ENCODE peak calls at places on chromosomes 4 and X, in four cellular contexts. X is esophagus squamous epithelium, N is MM.1S, C is pancreas. Z is an unnamed sample.

GRCh38 chrX:77510007-77510406 is 62.8 kb downstream of the FGF16 start:
- DNase-seq in C (no peak), X (no peak), N (no peak), Z (peak)

GRCh38 chr4:143099693-143100092 is 85.0 kb upstream of the USP38 start:
- DNase-seq in N (no peak), C (no peak), X (no peak), Z (no peak)

GRCh38 chr4:15682790-15683495 is 1.3 kb downstream of the FAM200B start:
- DNase-seq in X (no peak), N (no peak), C (no peak), Z (no peak)

GRCh38 chrX:108123591-108124366 is 32.2 kb downstream of the ATG4A start:
- DNase-seq in C (no peak), N (no peak), X (no peak), Z (no peak)

GRCh38 chr4:143195581-143195980 is 10.9 kb downstream of the USP38 start:
- DNase-seq in C (no peak), N (no peak), X (no peak), Z (no peak)

GRCh38 chr4:122038896-122039295 is 87.0 kb upstream of the TRPC3 start:
- DNase-seq in X (no peak), C (no peak), N (no peak), Z (no peak)

GRCh38 chr4:99859618-99860017 is 34.6 kb downstream of the LAMTOR3 start:
- DNase-seq in X (no peak), C (no peak), N (no peak), Z (peak)

GRCh38 chrX:23403849-23404248 is 69.2 kb downstream of the PTCHD1 start:
- DNase-seq in C (no peak), X (no peak), N (no peak), Z (no peak)

GRCh38 chr4:111546881-111547280 is 598.4 kb upstream of the FAM241A start:
- DNase-seq in C (no peak), N (no peak), X (no peak), Z (no peak)

GRCh38 chr4:76943129-76943620 is 6.4 kb upstream of the SEPTIN11 start:
- DNase-seq in N (no peak), C (no peak), X (no peak), Z (no peak)

GRCh38 chr4:110611968-110612447 is 10.9 kb downstream of the PITX2 start:
- DNase-seq in C (no peak), N (no peak), X (no peak), Z (no peak)

GRCh38 chrX:87664381-87664780 is 146.8 kb downstream of the KLHL4 start:
- DNase-seq in C (no peak), N (peak), X (no peak), Z (no peak)

GRCh38 chr4:147336252-147336651 is 144.6 kb upstream of the EDNRA start:
- DNase-seq in C (no peak), N (no peak), X (no peak), Z (no peak)

GRCh38 chrX:120242807-120243206 is 7.8 kb upstream of the ZBTB33 start:
- DNase-seq in C (no peak), X (no peak), N (no peak), Z (no peak)

GRCh38 chr4:1347410-1347864 is 429 bp downstream of the UVSSA start:
- DNase-seq in X (no peak), C (peak), N (peak), Z (peak)

GRCh38 chr4:978957-979701 is 5.8 kb upstream of the DGKQ start:
- DNase-seq in N (no peak), X (no peak), C (no peak), Z (no peak)

GRCh38 chr4:115396034-115396433 is 282.6 kb upstream of the NDST4 start:
- DNase-seq in N (no peak), C (no peak), X (no peak), Z (no peak)

GRCh38 chr4:14364953-14365533 is 637.2 kb upstream of the CPEB2 start:
- DNase-seq in N (no peak), X (no peak), C (no peak), Z (no peak)

GRCh38 chrX:56975611-56976010 is 19.7 kb downstream of the SPIN3 start:
- DNase-seq in X (no peak), C (no peak), N (no peak), Z (no peak)

GRCh38 chr4:147732516-147733193 is 767 bp downstream of the ARHGAP10 start:
- DNase-seq in N (peak), X (no peak), C (peak), Z (no peak)

GRCh38 chr4:37620174-37620573 is 66.0 kb downstream of the RELL1 start:
- DNase-seq in N (no peak), X (no peak), C (no peak), Z (no peak)

GRCh38 chr4:10098770-10099139 is 17.8 kb downstream of the WDR1 start:
- DNase-seq in X (no peak), C (no peak), N (no peak), Z (no peak)

GRCh38 chr4:20255823-20256222 is 4.1 kb downstream of the SLIT2 start:
- DNase-seq in X (no peak), C (no peak), N (no peak), Z (no peak)

GRCh38 chrX:109760241-109760921 is 27.3 kb upstream of the ACSL4 start:
- DNase-seq in X (no peak), N (no peak), C (no peak), Z (no peak)

GRCh38 chr4:113587640-113588275 is 173.8 kb downstream of the CAMK2D start:
- DNase-seq in N (no peak), C (no peak), X (no peak), Z (no peak)

GRCh38 chr4:124529131-124529530 is 183.4 kb downstream of the ANKRD50 start:
- DNase-seq in C (no peak), N (no peak), X (no peak), Z (no peak)

GRCh38 chr4:708631-708933 is 3.0 kb downstream of the PCGF3 start:
- DNase-seq in N (no peak), C (no peak), X (no peak), Z (no peak)

GRCh38 chr4:70183168-70183939 is 12.2 kb upstream of the ODAM start:
- DNase-seq in X (no peak), N (peak), C (peak), Z (no peak)

GRCh38 chr4:40202474-40202873 is 5.6 kb downstream of the RHOH start:
- DNase-seq in X (no peak), C (no peak), N (peak), Z (no peak)

GRCh38 chr4:113563691-113564378 is 197.7 kb downstream of the CAMK2D start:
- DNase-seq in C (no peak), X (no peak), N (no peak), Z (no peak)

GRCh38 chrX:130110379-130111219 is at the start of gene ELF4:
- DNase-seq in X (peak), N (peak), C (peak), Z (peak)

GRCh38 chr4:148632476-148632875 is 190.3 kb upstream of the NR3C2 start:
- DNase-seq in C (no peak), X (no peak), N (no peak), Z (no peak)

GRCh38 chr4:176274441-176274840 is 5.4 kb upstream of the ASB5 start:
- DNase-seq in N (no peak), X (no peak), C (no peak), Z (no peak)

DNA sequence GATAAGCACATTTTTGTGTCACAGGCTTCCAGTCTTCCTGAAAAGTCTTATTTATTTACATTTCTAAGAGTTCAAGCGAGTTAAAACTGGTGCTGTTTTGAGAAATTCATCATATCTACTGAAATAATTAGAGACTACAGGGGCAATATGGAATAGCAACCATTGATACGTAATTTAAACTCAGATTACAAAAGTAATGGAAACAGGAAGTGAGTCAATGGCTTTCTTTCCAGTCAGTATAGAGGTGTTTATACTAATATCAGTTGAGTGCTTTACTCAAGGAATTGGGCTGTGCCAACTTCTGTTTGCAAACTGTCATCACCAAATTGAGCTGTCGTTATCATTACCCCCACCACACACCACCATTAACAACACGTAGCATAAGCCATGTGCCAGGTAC is 222.7 kb downstream of the COL25A1 start:
- DNase-seq in X (no peak), N (no peak), C (no peak), Z (no peak)
- TF ChIP-seq CTCF in X (no peak), N (no peak), C (no peak), Z (no peak)

DNA sequence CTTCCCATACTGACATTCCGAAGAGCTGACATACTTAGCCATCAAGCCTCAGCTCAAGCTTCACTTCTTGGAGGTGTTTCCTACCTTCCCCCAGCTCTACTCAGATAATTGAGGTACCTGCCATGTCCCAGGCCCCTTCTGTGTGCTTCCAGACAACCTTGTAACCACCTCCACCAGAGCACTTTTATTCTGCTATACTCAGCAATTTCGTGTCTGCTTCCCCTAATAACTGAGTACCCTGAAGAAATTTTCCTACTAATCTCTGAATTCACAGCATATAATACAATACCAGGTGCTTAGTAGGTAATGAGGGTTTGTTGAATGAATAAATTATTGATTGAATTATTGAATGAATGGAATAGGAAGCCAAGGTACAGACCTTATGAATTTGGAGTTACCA is 605.5 kb downstream of the MID1IP1 start:
- DNase-seq in X (no peak), C (no peak), N (no peak), Z (no peak)
- H3K27ac ChIP-seq in X (no peak), C (no peak), N (no peak), Z (no peak)

DNA sequence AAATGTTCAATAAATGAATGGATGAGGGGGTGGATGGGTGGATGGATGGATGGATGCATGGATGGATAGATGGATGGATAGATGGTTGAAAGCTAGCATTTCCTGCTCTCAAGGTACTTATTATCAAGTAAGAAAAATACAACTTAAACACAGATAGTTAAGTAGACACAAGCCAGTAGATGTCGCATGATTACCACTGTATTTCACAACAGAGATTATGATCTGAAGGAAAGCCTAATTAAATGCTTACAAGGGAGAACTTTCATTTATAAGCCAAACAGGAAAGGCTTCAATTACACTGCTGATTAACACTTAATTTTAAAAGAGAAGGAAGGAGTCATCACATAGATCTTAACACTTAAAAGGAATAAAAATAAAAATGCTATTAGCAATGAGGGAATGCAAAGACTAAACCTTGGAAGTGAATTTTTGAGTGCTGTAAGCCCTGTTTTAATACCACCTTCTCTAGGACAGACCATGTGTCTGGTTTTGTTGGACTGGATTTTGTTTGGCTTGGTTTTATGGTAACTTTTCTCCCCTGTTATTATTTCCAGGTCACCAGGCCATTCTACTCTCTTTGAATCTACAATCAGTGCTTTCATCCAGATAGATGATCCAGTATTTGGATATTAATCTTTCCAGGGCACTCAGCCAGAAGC is 75.4 kb upstream of the SLC39A8 start:
- DNase-seq in C (no peak), N (no peak), X (no peak), Z (no peak)
- TF ChIP-seq CTCF in C (no peak), N (no peak), X (no peak), Z (no peak)

GRCh38 chr4:73086095-73086869 is 16.8 kb upstream of the COX18 start:
- DNase-seq in C (no peak), N (peak), X (no peak), Z (no peak)

GRCh38 chr4:73092868-73093267 is 23.4 kb upstream of the COX18 start:
- DNase-seq in N (no peak), C (no peak), X (no peak), Z (no peak)

GRCh38 chr4:73090738-73091137 is 21.2 kb upstream of the COX18 start:
- DNase-seq in X (no peak), C (no peak), N (no peak), Z (no peak)

GRCh38 chr4:73087871-73088270 is 18.4 kb upstream of the COX18 start:
- DNase-seq in X (no peak), N (no peak), C (no peak), Z (no peak)
- H3K27ac ChIP-seq in X (no peak), N (peak), C (no peak), Z (no peak)